ENCODE peak calls at places on chromosomes 5 and 9, in six cellular contexts. M is tibial nerve, G is aorta, S is HCT116, C is colonic mucosa, D is SJCRH30. L is an unnamed sample.
A peak's percentile ranks its signal among the peaks of the same experiment; 100 is the strongest.

GRCh38 chr5:115626444-115626823 is 598 bp upstream of the TMED7 start:
- DNase-seq in M (no peak), G (no peak), S (peak; percentile 24), C (no peak), D (no peak), L (peak; percentile 74)

GRCh38 chr5:119951330-119951934 is 322.1 kb downstream of the FAM170A start:
- DNase-seq in M (no peak), G (no peak), S (no peak), C (no peak), D (no peak), L (no peak)

GRCh38 chr9:106954562-106954961 is 91.6 kb downstream of the ZNF462 start:
- DNase-seq in M (no peak), G (no peak), S (no peak), C (no peak), D (no peak), L (peak; percentile 28)

GRCh38 chr5:124755565-124755964 is 9.1 kb upstream of the ZNF608 start:
- DNase-seq in M (no peak), G (no peak), S (no peak), C (no peak), D (peak; percentile 47), L (peak; percentile 15)

GRCh38 chr9:114889802-114890224 is 40.6 kb downstream of the TNFSF8 start:
- DNase-seq in M (no peak), G (no peak), S (no peak), C (no peak), D (no peak), L (peak; percentile 16)

GRCh38 chr5:34047147-34047546 is 4.1 kb upstream of the C1QTNF3 start:
- DNase-seq in M (no peak), G (no peak), S (no peak), C (no peak), D (no peak), L (no peak)

GRCh38 chr9:86668488-86668887 is 278.8 kb downstream of the GAS1 start:
- DNase-seq in M (no peak), G (no peak), S (no peak), C (no peak), D (no peak), L (peak; percentile 61)

GRCh38 chr9:91164724-91165520 is 196.8 kb downstream of the AUH start:
- DNase-seq in M (peak; percentile 14), G (peak; percentile 90), S (peak; percentile 81), C (peak; percentile 87), D (peak; percentile 96), L (peak; percentile 97)

GRCh38 chr5:14086261-14086660 is 56.9 kb upstream of the TRIO start:
- DNase-seq in M (no peak), G (no peak), S (no peak), C (no peak), D (no peak), L (no peak)

GRCh38 chr9:135224921-135225541 is 137.6 kb downstream of the OLFM1 start:
- DNase-seq in M (no peak), G (peak; percentile 33), S (no peak), C (no peak), D (no peak), L (no peak)

GRCh38 chr9:108049671-108050494 is 560.3 kb upstream of the KLF4 start:
- DNase-seq in M (no peak), G (no peak), S (no peak), C (no peak), D (no peak), L (no peak)

GRCh38 chr5:173653822-173654523 is 37.5 kb upstream of the BOD1 start:
- DNase-seq in M (no peak), G (no peak), S (no peak), C (no peak), D (peak; percentile 33), L (no peak)

GRCh38 chr9:16202913-16203734 is 650.3 kb downstream of the CCDC171 start:
- DNase-seq in M (no peak), G (no peak), S (no peak), C (no peak), D (peak; percentile 65), L (peak; percentile 88)

GRCh38 chr5:43396762-43397304 is 15.4 kb downstream of the CCL28 start:
- DNase-seq in M (peak; percentile 19), G (peak; percentile 60), S (no peak), C (peak; percentile 64), D (no peak), L (peak; percentile 62)

GRCh38 chr5:126248611-126249010 is 174.6 kb upstream of the GRAMD2B start:
- DNase-seq in M (no peak), G (no peak), S (no peak), C (no peak), D (no peak), L (no peak)

GRCh38 chr5:124842725-124843595 is 96.5 kb upstream of the ZNF608 start:
- DNase-seq in M (no peak), G (peak; percentile 50), S (no peak), C (no peak), D (no peak), L (no peak)

GRCh38 chr5:132102101-132102701 is 28.6 kb downstream of the CSF2 start:
- DNase-seq in M (no peak), G (no peak), S (no peak), C (no peak), D (no peak), L (no peak)

GRCh38 chr9:106583751-106584150 is 279.2 kb upstream of the ZNF462 start:
- DNase-seq in M (no peak), G (no peak), S (no peak), C (no peak), D (no peak), L (no peak)

GRCh38 chr9:88997646-88998045 is 6.4 kb downstream of the S1PR3 start:
- DNase-seq in M (no peak), G (no peak), S (no peak), C (no peak), D (no peak), L (no peak)

GRCh38 chr5:123344819-123345426 is 78.3 kb downstream of the CEP120 start:
- DNase-seq in M (no peak), G (no peak), S (no peak), C (no peak), D (no peak), L (peak; percentile 78)

GRCh38 chr9:83019246-83019645 is 43.7 kb downstream of the RASEF start:
- DNase-seq in M (no peak), G (no peak), S (no peak), C (no peak), D (no peak), L (no peak)

GRCh38 chr5:137191179-137191578 is 307.9 kb downstream of the SPOCK1 start:
- DNase-seq in M (no peak), G (no peak), S (no peak), C (no peak), D (no peak), L (peak; percentile 38)

GRCh38 chr5:39015743-39016586 is 58.2 kb downstream of the RICTOR start:
- DNase-seq in M (no peak), G (no peak), S (no peak), C (no peak), D (no peak), L (peak; percentile 86)

GRCh38 chr5:169094586-169095409 is 206.1 kb downstream of the SLIT3 start:
- DNase-seq in M (no peak), G (no peak), S (no peak), C (no peak), D (no peak), L (peak; percentile 91)

DNA sequence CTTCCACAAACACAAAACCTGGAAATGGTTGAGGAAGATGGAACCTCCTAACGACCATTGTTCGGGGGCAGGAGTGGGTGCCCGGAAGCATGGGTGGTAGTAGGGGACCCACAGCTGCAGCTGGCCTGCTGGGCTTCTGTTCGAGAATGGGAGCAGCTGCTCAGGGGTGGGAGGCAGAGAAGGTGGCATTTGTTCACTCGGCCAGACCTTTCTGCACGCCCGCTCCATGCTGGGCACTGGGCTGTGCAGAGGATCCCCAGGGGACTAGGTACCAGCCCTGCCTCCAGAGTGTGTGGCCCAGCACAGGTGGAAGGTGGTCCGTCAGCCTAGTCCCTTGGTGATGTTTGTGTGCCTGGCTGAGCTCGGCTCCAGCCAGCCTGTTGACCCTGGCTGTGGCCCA is 4.6 kb downstream of the N4BP3 start:
- DNase-seq in M (no peak), G (no peak), S (no peak), C (no peak), D (peak; percentile 79), L (no peak)
- H3K4me1 ChIP-seq in M (peaks cover 41% of the 10 kb centered on the region), G (no peaks in the 10 kb centered on the region), S (peaks cover 9% of the 10 kb centered on the region), C (peaks cover 6% of the 10 kb centered on the region), D (peaks cover 53% of the 10 kb centered on the region), L (no peaks in the 10 kb centered on the region)

GRCh38 chr5:72842816-72843215 is 26.4 kb downstream of the TNPO1 start:
- DNase-seq in M (no peak), G (no peak), S (peak; percentile 32), C (peak; percentile 25), D (no peak), L (peak; percentile 75)
- H3K4me1 ChIP-seq in M (peaks cover 74% of the 10 kb centered on the region), G (peaks cover 6% of the 10 kb centered on the region), S (peaks cover 12% of the 10 kb centered on the region), C (no peaks in the 10 kb centered on the region), D (peaks cover 5% of the 10 kb centered on the region), L (peaks cover 78% of the 10 kb centered on the region)

DNA sequence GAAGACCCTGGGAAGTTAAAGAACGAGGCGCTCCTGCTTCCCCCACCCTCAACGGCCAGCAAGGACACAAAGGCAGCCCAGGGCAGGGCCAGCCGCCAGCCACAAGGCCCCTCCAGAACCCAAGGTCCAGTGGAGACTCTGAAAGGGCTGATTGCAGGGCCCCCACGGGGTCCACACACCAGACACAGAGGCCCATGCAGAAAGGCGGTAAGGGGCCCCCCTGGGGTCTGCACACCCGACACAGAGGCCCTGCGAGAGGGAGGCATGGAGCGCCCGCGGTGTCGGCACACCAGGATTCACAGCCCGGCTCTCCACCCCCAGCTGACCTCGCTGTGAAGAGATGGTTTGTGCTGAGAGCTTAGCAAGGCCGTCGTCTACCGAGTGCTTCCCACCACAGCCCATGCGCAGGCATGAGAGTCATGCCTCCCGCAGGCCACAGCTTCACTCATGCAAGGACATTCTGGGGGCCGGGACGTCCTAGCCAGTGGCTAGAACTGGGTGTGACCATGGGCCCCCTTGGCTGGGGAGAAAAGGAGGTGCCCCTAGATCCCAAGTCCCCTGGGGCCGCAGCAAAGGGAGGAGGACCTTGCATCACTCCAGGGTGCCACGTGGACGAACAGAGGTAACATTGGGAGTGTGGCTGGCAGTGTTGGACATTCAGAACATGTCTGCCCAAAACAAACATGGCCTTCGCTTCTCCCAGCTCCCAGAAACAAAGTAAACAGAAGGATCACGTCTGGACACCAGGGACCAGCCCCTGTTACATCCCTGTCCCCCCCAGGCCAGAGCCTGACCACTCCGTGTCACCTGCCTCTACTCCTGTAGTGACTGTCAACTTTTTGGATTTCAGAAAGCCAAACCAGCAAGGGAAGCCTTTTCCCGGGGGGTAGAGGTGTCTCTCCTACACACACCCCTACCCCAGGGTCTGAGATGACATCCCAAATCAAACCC is 9.8 kb downstream of the BRD3 start:
- DNase-seq in M (no peak), G (no peak), S (no peak), C (no peak), D (peak; percentile 2), L (no peak)
- H3K4me1 ChIP-seq in M (peaks cover 99% of the 10 kb centered on the region), G (no peaks in the 10 kb centered on the region), S (peaks cover 4% of the 10 kb centered on the region), C (peaks cover 15% of the 10 kb centered on the region), D (peaks cover 52% of the 10 kb centered on the region), L (peaks cover 6% of the 10 kb centered on the region)

DNA sequence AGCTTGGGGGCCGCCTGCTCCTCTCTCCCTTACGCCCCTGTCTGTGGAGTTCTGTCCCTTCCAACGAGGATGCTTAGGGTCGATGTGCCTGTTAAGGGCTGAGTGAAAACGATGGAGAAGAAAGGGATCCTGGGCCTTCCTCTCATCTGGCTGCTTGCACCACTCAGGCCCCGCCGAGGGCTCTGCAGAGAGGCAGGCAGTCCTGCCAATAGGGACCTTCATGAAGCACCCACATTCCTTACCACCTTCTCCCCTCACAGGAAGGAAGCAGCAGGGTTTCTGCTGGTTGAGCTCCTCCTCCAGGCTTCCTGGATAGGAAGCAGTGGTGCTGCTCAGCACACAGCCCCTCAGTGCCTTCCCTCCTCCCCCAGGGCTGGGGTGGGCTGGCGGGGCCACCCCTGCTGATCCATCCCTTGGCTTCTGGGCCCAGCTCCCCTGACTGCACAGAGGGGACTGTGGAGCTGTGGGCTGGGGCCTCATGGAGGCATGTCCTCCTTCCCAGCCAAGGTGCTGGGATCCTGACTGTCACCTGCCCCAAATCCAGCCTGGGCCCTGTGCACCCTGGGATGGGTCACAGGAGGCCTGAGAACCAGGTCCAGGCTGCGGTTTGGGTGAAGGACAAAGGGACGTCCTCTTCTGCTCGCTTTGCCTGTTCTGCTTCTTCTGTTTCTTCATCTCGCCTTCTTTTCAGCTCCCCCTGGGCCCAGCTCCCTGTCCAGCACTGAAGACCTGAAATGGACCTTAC is 50.5 kb downstream of the AHRR start:
- DNase-seq in M (no peak), G (peak; percentile 33), S (no peak), C (peak; percentile 12), D (no peak), L (peak; percentile 40)
- H3K4me1 ChIP-seq in M (peaks cover 25% of the 10 kb centered on the region), G (no peaks in the 10 kb centered on the region), S (peaks cover 16% of the 10 kb centered on the region), C (no peaks in the 10 kb centered on the region), D (no peaks in the 10 kb centered on the region), L (peaks cover 19% of the 10 kb centered on the region)

L was measured in GM23248.